ENCODE peak calls at places on chromosomes 12 and 14, in six cellular contexts. M, I, T, F, N and E are unnamed samples.

GRCh38 chr12:57342207-57342691 is 88.6 kb downstream of the R3HDM2 start:
- DNase-seq in M (peak; percentile 76), I (peak; percentile 36), T (no peak), F (no peak), N (no peak), E (no peak)

GRCh38 chr14:66216763-66217162 is 269.4 kb upstream of the CCDC196 start:
- DNase-seq in M (peak; percentile 51), I (no peak), T (no peak), F (no peak), N (no peak), E (no peak)

GRCh38 chr12:74415633-74416032 is 122.0 kb upstream of the ATXN7L3B start:
- DNase-seq in M (peak; percentile 62), I (peak; percentile 22), T (peak; percentile 27), F (no peak), N (peak; percentile 40), E (no peak)

GRCh38 chr12:101501410-101502045 is 26.4 kb downstream of the SPIC start:
- DNase-seq in M (no peak), I (no peak), T (no peak), F (no peak), N (no peak), E (no peak)

GRCh38 chr12:108320503-108321293 is 18.4 kb downstream of the CMKLR1 start:
- DNase-seq in M (peak; percentile 43), I (no peak), T (no peak), F (peak; percentile 62), N (no peak), E (peak; percentile 59)

GRCh38 chr14:96225745-96226151 is 21.1 kb downstream of the BDKRB2 start:
- DNase-seq in M (peak; percentile 56), I (peak; percentile 27), T (no peak), F (no peak), N (no peak), E (no peak)

GRCh38 chr12:95117178-95117599 is 43.8 kb upstream of the NR2C1 start:
- DNase-seq in M (peak; percentile 80), I (peak; percentile 46), T (peak; percentile 74), F (peak; percentile 41), N (peak; percentile 88), E (peak; percentile 48)

GRCh38 chr14:100747021-100747586 is 20.4 kb downstream of the DLK1 start:
- DNase-seq in M (no peak), I (no peak), T (peak; percentile 57), F (no peak), N (no peak), E (no peak)

GRCh38 chr14:53696217-53696965 is 260.2 kb downstream of the BMP4 start:
- DNase-seq in M (no peak), I (no peak), T (no peak), F (no peak), N (peak; percentile 38), E (no peak)

GRCh38 chr14:72172597-72172996 is 240.4 kb downstream of the RGS6 start:
- DNase-seq in M (no peak), I (no peak), T (no peak), F (no peak), N (no peak), E (no peak)

GRCh38 chr12:57148469-57149308 is 1.3 kb upstream of the LRP1-AS start:
- DNase-seq in M (no peak), I (no peak), T (no peak), F (no peak), N (peak; percentile 12), E (no peak)

GRCh38 chr12:74021937-74022336 is 515.7 kb upstream of the ATXN7L3B start:
- DNase-seq in M (peak; percentile 91), I (peak; percentile 55), T (peak; percentile 68), F (no peak), N (peak; percentile 41), E (no peak)

GRCh38 chr14:101595887-101596721 is 34.8 kb downstream of the DIO3 start:
- DNase-seq in M (no peak), I (no peak), T (no peak), F (no peak), N (no peak), E (peak; percentile 10)

GRCh38 chr14:50521912-50522341 is 10.4 kb downstream of the MAP4K5 start:
- DNase-seq in M (no peak), I (no peak), T (no peak), F (peak; percentile 61), N (peak; percentile 16), E (no peak)

GRCh38 chr12:64181504-64182291 is 40.4 kb downstream of the KICS2 start:
- DNase-seq in M (peak; percentile 42), I (peak; percentile 57), T (peak; percentile 87), F (no peak), N (peak; percentile 69), E (no peak)